ENCODE peak calls at places on chromosomes 7 and 10, in six cellular contexts. One of them, this sample, is unnamed.

GRCh38 chr7:102883098-102883860 is 29.5 kb upstream of the LRRC17 start:
- DNase-seq in GM12865: no peak
- DNase-seq in WERI-Rb-1: no peak
- DNase-seq in right atrium auricular region: no peak
- DNase-seq in left ventricle myocardium inferior: no peak
- DNase-seq in AG09309: no peak
- DNase-seq in this sample: no peak

GRCh38 chr10:17547026-17547425 is 70.1 kb downstream of the HACD1 start:
- DNase-seq in right atrium auricular region: no peak
- DNase-seq in AG09309: no peak
- DNase-seq in WERI-Rb-1: no peak
- DNase-seq in left ventricle myocardium inferior: no peak
- DNase-seq in GM12865: no peak
- DNase-seq in this sample: no peak

GRCh38 chr7:50197547-50197946 is 104.5 kb upstream of the ZPBP start:
- DNase-seq in WERI-Rb-1: peak; percentile 78
- DNase-seq in AG09309: no peak
- DNase-seq in left ventricle myocardium inferior: no peak
- DNase-seq in right atrium auricular region: no peak
- DNase-seq in GM12865: peak; percentile 59
- DNase-seq in this sample: no peak

GRCh38 chr7:81484266-81484665 is 285.6 kb downstream of the HGF start:
- DNase-seq in GM12865: peak; percentile 20
- DNase-seq in left ventricle myocardium inferior: peak; percentile 37
- DNase-seq in WERI-Rb-1: no peak
- DNase-seq in right atrium auricular region: peak; percentile 74
- DNase-seq in AG09309: peak; percentile 90
- DNase-seq in this sample: peak; percentile 80

GRCh38 chr7:303425-303824 is 13.5 kb downstream of the FOXL3 start:
- DNase-seq in GM12865: no peak
- DNase-seq in WERI-Rb-1: no peak
- DNase-seq in right atrium auricular region: no peak
- DNase-seq in left ventricle myocardium inferior: no peak
- DNase-seq in AG09309: no peak
- DNase-seq in this sample: no peak

GRCh38 chr10:127990846-127991542 is 84.1 kb downstream of the PTPRE start:
- DNase-seq in left ventricle myocardium inferior: no peak
- DNase-seq in WERI-Rb-1: no peak
- DNase-seq in GM12865: no peak
- DNase-seq in right atrium auricular region: no peak
- DNase-seq in AG09309: peak; percentile 80
- DNase-seq in this sample: peak; percentile 17

GRCh38 chr10:102988404-102989314 is 70.6 kb downstream of the CNNM2 start:
- DNase-seq in right atrium auricular region: no peak
- DNase-seq in AG09309: no peak
- DNase-seq in WERI-Rb-1: peak; percentile 11
- DNase-seq in left ventricle myocardium inferior: no peak
- DNase-seq in GM12865: no peak
- DNase-seq in this sample: no peak

GRCh38 chr10:110224992-110225391 is 17.6 kb downstream of the MXI1 start:
- DNase-seq in GM12865: no peak
- DNase-seq in right atrium auricular region: no peak
- DNase-seq in WERI-Rb-1: no peak
- DNase-seq in left ventricle myocardium inferior: no peak
- DNase-seq in AG09309: no peak
- DNase-seq in this sample: no peak

GRCh38 chr7:155660059-155660757 is 15.7 kb downstream of the RBM33 start:
- DNase-seq in left ventricle myocardium inferior: no peak
- DNase-seq in AG09309: no peak
- DNase-seq in WERI-Rb-1: no peak
- DNase-seq in GM12865: peak; percentile 87
- DNase-seq in right atrium auricular region: no peak
- DNase-seq in this sample: no peak

GRCh38 chr7:123285076-123285700 is 85.4 kb upstream of the SLC13A1 start:
- DNase-seq in right atrium auricular region: no peak
- DNase-seq in left ventricle myocardium inferior: no peak
- DNase-seq in AG09309: no peak
- DNase-seq in WERI-Rb-1: peak; percentile 9
- DNase-seq in GM12865: no peak
- DNase-seq in this sample: no peak

GRCh38 chr7:81407094-81407493 is 362.8 kb downstream of the HGF start:
- DNase-seq in GM12865: no peak
- DNase-seq in right atrium auricular region: no peak
- DNase-seq in AG09309: peak; percentile 89
- DNase-seq in left ventricle myocardium inferior: no peak
- DNase-seq in WERI-Rb-1: no peak
- DNase-seq in this sample: no peak

GRCh38 chr7:67841896-67842295 is 845.3 kb downstream of the TYW1 start:
- DNase-seq in WERI-Rb-1: no peak
- DNase-seq in GM12865: no peak
- DNase-seq in AG09309: no peak
- DNase-seq in right atrium auricular region: no peak
- DNase-seq in left ventricle myocardium inferior: no peak
- DNase-seq in this sample: no peak

GRCh38 chr10:72679838-72680241 is 12.1 kb upstream of the MCU start:
- DNase-seq in WERI-Rb-1: no peak
- DNase-seq in left ventricle myocardium inferior: no peak
- DNase-seq in right atrium auricular region: no peak
- DNase-seq in AG09309: no peak
- DNase-seq in GM12865: no peak
- DNase-seq in this sample: no peak

GRCh38 chr7:100586266-100587025 is at the start of gene FBXO24:
- DNase-seq in right atrium auricular region: peak; percentile 100
- DNase-seq in AG09309: peak; percentile 100
- DNase-seq in GM12865: peak; percentile 100
- DNase-seq in left ventricle myocardium inferior: peak; percentile 100
- DNase-seq in WERI-Rb-1: peak; percentile 99
- DNase-seq in this sample: peak; percentile 100

GRCh38 chr7:44849277-44850210 is 1.7 kb upstream of the H2AZ2 start:
- DNase-seq in right atrium auricular region: no peak
- DNase-seq in AG09309: no peak
- DNase-seq in left ventricle myocardium inferior: no peak
- DNase-seq in WERI-Rb-1: no peak
- DNase-seq in GM12865: no peak
- DNase-seq in this sample: peak; percentile 12

GRCh38 chr7:6290345-6290744 is 17.9 kb upstream of the CYTH3 start:
- DNase-seq in AG09309: no peak
- DNase-seq in WERI-Rb-1: no peak
- DNase-seq in right atrium auricular region: no peak
- DNase-seq in GM12865: no peak
- DNase-seq in left ventricle myocardium inferior: no peak
- DNase-seq in this sample: no peak

GRCh38 chr10:35412900-35413491 is 76.7 kb downstream of the CCNY start:
- DNase-seq in left ventricle myocardium inferior: no peak
- DNase-seq in WERI-Rb-1: no peak
- DNase-seq in AG09309: no peak
- DNase-seq in right atrium auricular region: no peak
- DNase-seq in GM12865: no peak
- DNase-seq in this sample: no peak

DNA sequence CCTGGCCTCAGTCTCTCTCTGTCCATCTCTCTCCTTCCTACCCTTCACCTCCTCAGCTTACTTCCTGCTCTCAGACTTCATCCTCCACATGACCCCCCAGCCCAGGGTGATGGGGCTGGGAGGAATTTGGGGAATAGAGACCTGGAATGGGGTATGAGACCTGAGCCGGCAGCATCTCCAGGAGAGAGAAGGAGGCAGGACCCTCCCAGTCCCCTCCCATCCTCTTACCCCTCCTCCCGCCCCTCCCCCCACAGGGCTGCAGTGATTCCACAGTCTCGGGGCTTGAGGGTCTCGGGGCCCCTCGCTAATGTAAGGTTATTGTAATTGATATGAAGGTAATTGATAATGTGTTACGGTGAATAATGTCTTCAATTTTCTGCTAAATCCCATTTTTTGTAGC is 77.4 kb upstream of the PAX2 start:
- DNase-seq in right atrium auricular region: no peak
- DNase-seq in AG09309: no peak
- DNase-seq in WERI-Rb-1: no peak
- DNase-seq in left ventricle myocardium inferior: no peak
- DNase-seq in GM12865: no peak
- DNase-seq in this sample: no peak
- TF ChIP-seq CTCF in right atrium auricular region: no peak
- TF ChIP-seq CTCF in AG09309: no peak
- TF ChIP-seq CTCF in WERI-Rb-1: no peak
- TF ChIP-seq CTCF in left ventricle myocardium inferior: no peak
- TF ChIP-seq CTCF in GM12865: no peak
- TF ChIP-seq CTCF in this sample: no peak

DNA sequence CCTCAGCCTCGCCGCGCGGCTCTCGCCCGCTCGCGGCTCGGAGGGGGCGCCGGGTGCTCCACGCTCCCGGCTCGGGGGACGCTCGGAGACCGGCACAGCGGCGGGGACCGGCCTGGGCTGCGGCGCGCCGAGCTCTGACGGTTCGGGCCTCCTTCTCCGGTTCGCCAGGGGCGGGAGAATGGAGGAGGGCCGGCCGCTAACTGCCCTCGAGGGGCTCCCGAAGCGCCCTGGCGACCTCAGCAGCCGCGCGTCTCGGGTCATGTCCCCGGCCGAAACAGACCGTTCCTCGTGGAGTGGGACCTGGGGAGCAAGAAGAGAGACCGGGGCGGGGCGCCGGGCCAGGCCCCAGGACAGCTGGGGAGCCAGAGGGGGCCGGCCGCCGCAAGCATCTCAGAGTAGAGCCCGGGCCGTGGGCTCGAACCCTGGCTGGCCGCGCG is 325 bp upstream of the GRID1 start:
- DNase-seq in GM12865: no peak
- DNase-seq in WERI-Rb-1: peak; percentile 11
- DNase-seq in left ventricle myocardium inferior: no peak
- DNase-seq in AG09309: no peak
- DNase-seq in right atrium auricular region: no peak
- DNase-seq in this sample: no peak
- H3K4me3 ChIP-seq in GM12865: no peak overlapping the region
- H3K4me3 ChIP-seq in WERI-Rb-1: peak overlapping the region; percentile 34
- H3K4me3 ChIP-seq in left ventricle myocardium inferior: peak overlapping the region; percentile 72
- H3K4me3 ChIP-seq in AG09309: no peak overlapping the region
- H3K4me3 ChIP-seq in right atrium auricular region: peak overlapping the region; percentile 31
- H3K4me3 ChIP-seq in this sample: no peak overlapping the region

GRCh38 chr10:8830876-8831275 is 776.4 kb downstream of the GATA3 start:
- DNase-seq in right atrium auricular region: no peak
- DNase-seq in WERI-Rb-1: no peak
- DNase-seq in AG09309: no peak
- DNase-seq in left ventricle myocardium inferior: no peak
- DNase-seq in GM12865: no peak
- DNase-seq in this sample: no peak

GRCh38 chr10:8829592-8829991 is 775.1 kb downstream of the GATA3 start:
- DNase-seq in left ventricle myocardium inferior: no peak
- DNase-seq in GM12865: no peak
- DNase-seq in right atrium auricular region: no peak
- DNase-seq in WERI-Rb-1: no peak
- DNase-seq in AG09309: no peak
- DNase-seq in this sample: no peak

GRCh38 chr10:8825611-8826010 is 771.1 kb downstream of the GATA3 start:
- DNase-seq in WERI-Rb-1: no peak
- DNase-seq in right atrium auricular region: no peak
- DNase-seq in left ventricle myocardium inferior: no peak
- DNase-seq in GM12865: no peak
- DNase-seq in AG09309: no peak
- DNase-seq in this sample: no peak

GRCh38 chr10:8835453-8836167 is 781.1 kb downstream of the GATA3 start:
- DNase-seq in WERI-Rb-1: no peak
- DNase-seq in AG09309: no peak
- DNase-seq in left ventricle myocardium inferior: no peak
- DNase-seq in right atrium auricular region: no peak
- DNase-seq in GM12865: no peak
- DNase-seq in this sample: no peak

GRCh38 chr10:8830064-8830463 is 775.6 kb downstream of the GATA3 start:
- DNase-seq in left ventricle myocardium inferior: no peak
- DNase-seq in AG09309: no peak
- DNase-seq in WERI-Rb-1: no peak
- DNase-seq in right atrium auricular region: no peak
- DNase-seq in GM12865: no peak
- DNase-seq in this sample: no peak
- TF ChIP-seq CTCF in left ventricle myocardium inferior: no peak
- TF ChIP-seq CTCF in AG09309: no peak
- TF ChIP-seq CTCF in WERI-Rb-1: no peak
- TF ChIP-seq CTCF in right atrium auricular region: no peak
- TF ChIP-seq CTCF in GM12865: no peak
- TF ChIP-seq CTCF in this sample: no peak

DNA sequence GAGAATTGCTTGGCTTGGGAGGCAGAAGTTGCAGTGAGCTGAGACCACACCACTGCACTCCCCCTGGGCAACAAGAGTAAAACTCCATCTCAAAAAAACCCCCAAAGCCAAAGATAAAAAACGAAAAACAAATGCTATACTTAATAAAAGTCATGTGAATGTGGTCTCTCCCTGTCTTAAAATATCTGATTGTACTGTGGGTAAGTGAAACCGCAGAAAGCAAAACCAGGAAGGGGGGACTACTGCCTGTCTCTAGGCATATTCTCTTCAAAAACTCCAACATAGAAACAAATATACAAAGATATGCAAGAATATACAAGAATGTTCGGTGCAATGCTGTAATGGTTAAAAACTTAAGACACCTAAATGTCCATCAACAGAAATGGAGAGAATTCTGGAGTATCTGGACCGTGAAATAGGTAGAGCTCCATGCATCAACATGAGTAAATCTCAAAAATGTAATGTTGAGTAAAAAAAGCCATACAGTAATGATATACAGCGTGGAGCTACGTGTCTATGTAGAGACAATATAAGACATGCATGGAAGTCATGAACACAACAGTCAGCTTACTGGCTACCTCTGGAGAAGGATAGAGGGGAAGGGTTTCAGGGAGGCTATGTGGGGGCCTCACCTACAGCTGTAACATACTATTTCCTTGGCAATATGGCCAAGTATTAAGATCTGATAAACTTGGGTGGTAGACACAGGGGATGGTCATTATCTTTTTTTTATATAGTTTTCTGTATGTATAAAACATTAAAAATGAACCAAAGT is 2.1 kb downstream of the ZNF394 start:
- DNase-seq in WERI-Rb-1: no peak
- DNase-seq in AG09309: no peak
- DNase-seq in GM12865: no peak
- DNase-seq in left ventricle myocardium inferior: no peak
- DNase-seq in right atrium auricular region: no peak
- DNase-seq in this sample: no peak
- H3K4me3 ChIP-seq in WERI-Rb-1: no peak overlapping the region
- H3K4me3 ChIP-seq in AG09309: peak overlapping the region; percentile 70
- H3K4me3 ChIP-seq in GM12865: peak overlapping the region; percentile 81
- H3K4me3 ChIP-seq in left ventricle myocardium inferior: peak overlapping the region; percentile 99
- H3K4me3 ChIP-seq in right atrium auricular region: peak overlapping the region; percentile 75
- H3K4me3 ChIP-seq in this sample: peak overlapping the region; percentile 93

DNA sequence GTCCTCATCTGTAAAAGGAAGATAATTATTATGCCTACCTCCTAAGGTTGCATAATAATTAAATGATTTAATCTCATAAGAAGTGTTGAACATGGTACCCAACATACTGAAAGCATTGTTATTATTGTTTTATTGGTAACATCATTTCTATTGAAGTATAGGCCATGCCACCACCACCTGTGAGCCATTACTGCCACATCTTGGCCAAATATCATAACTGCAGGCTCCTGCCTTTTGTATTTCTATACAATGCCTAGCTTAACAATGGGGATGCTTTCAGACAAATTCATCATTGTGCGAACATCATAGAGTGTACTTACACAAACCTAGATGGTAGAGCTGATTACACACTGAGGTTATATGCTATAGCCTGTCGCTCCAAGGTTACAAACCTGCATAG is 61.1 kb upstream of the NPSR1 start:
- DNase-seq in AG09309: no peak
- DNase-seq in right atrium auricular region: no peak
- DNase-seq in GM12865: no peak
- DNase-seq in WERI-Rb-1: peak; percentile 26
- DNase-seq in left ventricle myocardium inferior: no peak
- DNase-seq in this sample: no peak
- TF ChIP-seq CTCF in AG09309: no peak
- TF ChIP-seq CTCF in right atrium auricular region: no peak
- TF ChIP-seq CTCF in GM12865: peak; percentile 7
- TF ChIP-seq CTCF in WERI-Rb-1: peak; percentile 65
- TF ChIP-seq CTCF in left ventricle myocardium inferior: peak; percentile 65
- TF ChIP-seq CTCF in this sample: peak; percentile 5

GRCh38 chr7:16130127-16131110 is 290.9 kb downstream of the CRPPA start:
- DNase-seq in left ventricle myocardium inferior: no peak
- DNase-seq in AG09309: peak; percentile 8
- DNase-seq in GM12865: no peak
- DNase-seq in right atrium auricular region: no peak
- DNase-seq in WERI-Rb-1: no peak
- DNase-seq in this sample: no peak
- H3K4me3 ChIP-seq in left ventricle myocardium inferior: no peak overlapping the region
- H3K4me3 ChIP-seq in AG09309: no peak overlapping the region
- H3K4me3 ChIP-seq in GM12865: no peak overlapping the region
- H3K4me3 ChIP-seq in right atrium auricular region: no peak overlapping the region
- H3K4me3 ChIP-seq in WERI-Rb-1: no peak overlapping the region
- H3K4me3 ChIP-seq in this sample: no peak overlapping the region